ENCODE peak calls at places on chromosome 22, in four cellular contexts. F is heart right ventricle, U is endodermal cell, D is Caco-2. C is an unnamed sample. For H3K4me1, the result is how much of the 10 kb centered on the place peaks cover.

GRCh38 chr22:20983081-20983745 is 1.1 kb downstream of the LZTR1 start:
- DNase-seq in F (no peak), U (no peak), D (no peak), C (no peak)

GRCh38 chr22:22235564-22235963 is 9.0 kb upstream of the VPREB1 start:
- DNase-seq in F (no peak), U (peak), D (no peak), C (no peak)

GRCh38 chr22:40620464-40621046 is 16.0 kb downstream of the MRTFA start:
- DNase-seq in F (no peak), U (peak), D (no peak), C (no peak)

GRCh38 chr22:27676545-27677188 is 124.9 kb downstream of the MN1 start:
- DNase-seq in F (no peak), U (no peak), D (no peak), C (no peak)

GRCh38 chr22:41906822-41907221 is 8.1 kb downstream of the SHISA8 start:
- DNase-seq in F (no peak), U (peak), D (no peak), C (peak)

GRCh38 chr22:30636226-30637077 is 871 bp downstream of the SLC35E4 start:
- DNase-seq in F (peak), U (peak), D (no peak), C (no peak)

GRCh38 chr22:24146791-24147353 is 34.4 kb upstream of the SUSD2 start:
- DNase-seq in F (no peak), U (peak), D (no peak), C (peak)

GRCh38 chr22:39021552-39022250 is 774 bp downstream of the APOBEC3D start:
- DNase-seq in F (no peak), U (no peak), D (no peak), C (no peak)

GRCh38 chr22:49052023-49052538 is 775.6 kb downstream of the BRD1 start:
- DNase-seq in F (peak), U (peak), D (no peak), C (no peak)

GRCh38 chr22:36425977-36426523 is 38.3 kb upstream of the MYH9 start:
- DNase-seq in F (peak), U (no peak), D (peak), C (peak)

GRCh38 chr22:40560551-40560950 is 76.0 kb downstream of the MRTFA start:
- DNase-seq in F (no peak), U (no peak), D (no peak), C (no peak)

GRCh38 chr22:33923660-33924246 is 3.5 kb upstream of the LARGE1 start:
- DNase-seq in F (no peak), U (peak), D (peak), C (no peak)

GRCh38 chr22:41417622-41418390 is 28.8 kb downstream of the TOB2 start:
- DNase-seq in F (peak), U (no peak), D (no peak), C (peak)

GRCh38 chr22:22318723-22319465 is 74.3 kb downstream of the VPREB1 start:
- DNase-seq in F (no peak), U (no peak), D (no peak), C (no peak)

GRCh38 chr22:17949926-17950473 is 74.4 kb downstream of the MICAL3 start:
- DNase-seq in F (no peak), U (no peak), D (no peak), C (no peak)

GRCh38 chr22:48640890-48641771 is 1186.5 kb downstream of the BRD1 start:
- DNase-seq in F (peak), U (no peak), D (no peak), C (no peak)

GRCh38 chr22:47476226-47476625 is 713.8 kb downstream of the TBC1D22A start:
- DNase-seq in F (no peak), U (no peak), D (no peak), C (no peak)

DNA sequence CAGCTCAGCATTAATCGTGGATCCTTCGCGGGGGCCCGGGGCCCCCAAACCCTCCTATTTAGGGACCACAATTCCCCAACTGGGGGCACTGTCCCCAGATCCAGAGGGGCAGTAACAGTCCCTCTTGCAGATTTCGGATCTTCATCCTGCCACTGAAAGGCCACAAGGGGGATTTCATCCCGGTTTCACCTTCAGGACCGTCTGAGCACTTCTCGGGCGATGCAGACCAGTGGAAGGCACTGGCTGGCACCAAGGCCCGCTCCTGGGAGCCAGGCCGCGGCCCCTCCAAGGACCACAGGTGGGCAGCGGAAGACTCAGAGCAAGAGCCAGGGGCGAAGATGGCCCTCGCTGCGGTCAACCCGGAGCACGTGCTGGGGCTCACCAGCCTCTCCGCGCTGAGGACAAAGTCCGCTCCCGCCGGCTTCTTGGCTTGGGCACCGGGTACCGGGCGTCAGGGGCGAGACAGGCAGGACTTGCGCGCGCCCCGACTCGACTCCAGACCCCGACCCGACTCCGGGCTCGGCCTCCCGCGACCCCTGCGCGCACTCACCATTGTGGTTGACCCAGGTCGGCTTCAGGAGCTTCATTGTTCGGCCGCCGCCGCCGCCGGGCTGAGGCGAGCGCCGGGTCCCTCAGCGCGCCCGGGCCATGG is 517 bp downstream of the HIRA start:
- DNase-seq in F (peak), U (peak), D (peak), C (peak)
- TF ChIP-seq CTCF in F (no peak), U (peak), D (no peak), C (no peak)

GRCh38 chr22:45775569-45776312 is 104.1 kb downstream of the ATXN10 start:
- DNase-seq in F (no peak), U (no peak), D (no peak), C (no peak)

GRCh38 chr22:45775062-45775461 is 103.4 kb downstream of the ATXN10 start:
- DNase-seq in F (no peak), U (no peak), D (no peak), C (no peak)

GRCh38 chr22:45777852-45778172 is 106.2 kb downstream of the ATXN10 start:
- DNase-seq in F (no peak), U (no peak), D (no peak), C (no peak)

GRCh38 chr22:45777046-45777851 is 105.6 kb downstream of the ATXN10 start:
- DNase-seq in F (no peak), U (no peak), D (no peak), C (no peak)

GRCh38 chr22:45776313-45776585 is 104.6 kb downstream of the ATXN10 start:
- DNase-seq in F (no peak), U (no peak), D (no peak), C (no peak)
- H3K4me1 ChIP-seq in F (under half), U (under half), D (under half), C (under half)

GRCh38 chr22:37753746-37754145 is 54.0 kb upstream of the GCAT start:
- DNase-seq in F (no peak), U (no peak), D (no peak), C (no peak)

GRCh38 chr22:37751449-37752188 is 54.8 kb downstream of the TRIOBP start:
- DNase-seq in F (no peak), U (peak), D (no peak), C (no peak)

GRCh38 chr22:37750596-37751162 is 53.8 kb downstream of the TRIOBP start:
- DNase-seq in F (no peak), U (no peak), D (no peak), C (no peak)

GRCh38 chr22:37749831-37750595 is 53.2 kb downstream of the TRIOBP start:
- DNase-seq in F (no peak), U (no peak), D (no peak), C (no peak)

GRCh38 chr22:37752189-37753061 is 55.3 kb upstream of the GCAT start:
- DNase-seq in F (peak), U (peak), D (peak), C (peak)
- TF ChIP-seq CTCF in F (no peak), U (no peak), D (no peak), C (peak)

GRCh38 chr22:29630180-29630498 is 26.7 kb downstream of the NF2 start:
- DNase-seq in F (no peak), U (no peak), D (no peak), C (no peak)
- H3K4me1 ChIP-seq in F (under half), U (under half), D (under half), C (under half)

DNA sequence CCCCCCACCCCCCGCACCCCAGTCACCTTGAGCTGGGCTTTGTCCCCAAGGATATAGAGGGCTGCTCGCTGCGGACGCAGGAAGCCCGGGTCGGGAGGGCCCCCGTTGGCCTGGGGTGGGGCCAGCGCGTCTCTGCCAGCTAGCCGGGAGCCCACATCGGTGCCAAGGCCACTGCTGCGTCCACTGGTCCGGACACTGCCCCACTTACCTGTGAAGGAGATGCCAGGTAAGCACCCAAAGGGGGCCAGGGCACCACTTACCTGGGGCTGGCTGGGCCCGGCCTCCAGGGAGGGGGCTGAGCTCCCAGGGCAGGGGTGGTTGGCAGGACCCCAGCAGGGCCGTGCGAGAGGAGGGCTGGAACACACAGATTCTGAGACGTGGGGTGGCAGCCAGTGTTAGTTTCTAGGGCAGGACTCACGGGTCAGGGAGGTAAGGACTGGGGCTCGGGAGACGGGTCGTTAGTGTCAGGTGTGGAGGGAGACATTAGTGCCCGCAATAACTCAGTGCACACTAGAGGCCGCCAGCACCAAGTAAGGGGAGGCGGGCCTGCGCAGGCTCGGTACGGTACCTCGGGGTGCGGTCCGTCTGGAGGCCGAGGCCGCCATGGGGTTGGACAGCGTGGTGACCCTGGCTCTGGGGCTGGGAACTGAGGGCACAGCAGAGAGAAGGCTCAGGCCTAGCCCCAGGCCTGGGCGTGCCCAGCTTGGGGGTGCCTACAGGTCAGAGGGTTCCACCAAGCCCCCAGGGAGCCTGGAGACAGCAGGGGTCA is 18.2 kb downstream of the SBF1 start:
- DNase-seq in F (no peak), U (peak), D (no peak), C (no peak)
- TF ChIP-seq CTCF in F (no peak), U (peak), D (peak), C (no peak)

GRCh38 chr22:19843107-19843856 is 11.4 kb downstream of the GNB1L start:
- DNase-seq in F (no peak), U (no peak), D (no peak), C (no peak)

GRCh38 chr22:19843857-19844422 is 10.7 kb downstream of the GNB1L start:
- DNase-seq in F (no peak), U (no peak), D (no peak), C (peak)

GRCh38 chr22:19846620-19847344 is 7.9 kb downstream of the GNB1L start:
- DNase-seq in F (no peak), U (no peak), D (no peak), C (no peak)

GRCh38 chr22:19845369-19845722 is 9.3 kb downstream of the GNB1L start:
- DNase-seq in F (no peak), U (peak), D (no peak), C (no peak)

DNA sequence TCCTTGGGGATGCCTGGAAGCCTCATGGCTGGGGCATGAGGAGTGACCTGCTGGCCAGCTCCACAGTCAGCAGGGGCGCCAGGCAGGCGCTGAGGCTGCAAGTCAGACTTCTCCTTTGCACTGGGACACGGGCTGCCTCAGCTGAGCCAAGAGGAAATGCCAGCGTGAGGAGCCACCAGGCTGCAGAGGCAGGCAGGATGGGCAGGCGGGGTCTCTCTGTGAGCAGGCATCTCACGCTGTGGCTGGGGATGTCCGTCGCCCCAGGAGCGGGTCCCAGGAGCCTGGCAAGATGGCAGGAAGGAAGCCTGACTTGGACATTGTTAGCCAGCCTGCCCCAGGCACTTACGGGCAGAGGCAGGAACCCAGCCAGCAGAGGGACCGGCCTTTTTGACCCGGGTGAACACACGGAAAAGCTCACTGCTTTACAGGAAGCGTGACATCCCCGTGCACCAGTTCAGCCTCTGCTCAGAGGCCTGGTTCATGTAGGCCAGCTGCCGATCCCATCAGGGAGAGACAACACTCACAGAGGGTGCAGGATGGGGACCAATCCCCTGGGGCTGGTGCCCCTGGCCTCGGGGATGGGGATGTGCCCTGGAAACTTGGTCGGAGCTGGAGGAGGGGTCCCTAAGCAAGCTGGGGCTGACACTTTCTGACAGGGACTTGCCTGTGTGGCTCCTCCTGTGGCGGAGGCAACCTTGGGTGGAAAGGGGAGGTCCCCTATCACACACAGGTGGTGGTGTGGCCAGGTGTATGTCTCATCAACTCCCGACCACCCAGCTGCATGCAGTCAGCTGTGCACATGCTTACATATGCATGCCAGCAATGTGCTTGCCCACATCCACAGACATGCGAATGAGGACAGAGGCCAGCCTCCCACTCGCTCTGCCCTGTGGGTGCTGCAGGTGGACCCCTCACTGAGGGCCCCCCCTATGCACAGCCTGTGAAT is 10.0 kb downstream of the GNB1L start:
- DNase-seq in F (peak), U (peak), D (no peak), C (peak)
- H3K4me1 ChIP-seq in F (under half), U (under half), D (under half), C (under half)

GRCh38 chr22:32206774-32207758 is 2.2 kb upstream of the RFPL2 start:
- DNase-seq in F (no peak), U (peak), D (no peak), C (peak)
- TF ChIP-seq CTCF in F (peak), U (peak), D (peak), C (peak)

GRCh38 chr22:44213489-44214043 is 32.8 kb downstream of the PARVG start:
- DNase-seq in F (no peak), U (peak), D (no peak), C (no peak)

GRCh38 chr22:44217346-44217745 is 36.6 kb downstream of the PARVG start:
- DNase-seq in F (no peak), U (peak), D (no peak), C (no peak)

GRCh38 chr22:44214764-44215163 is 34.0 kb downstream of the PARVG start:
- DNase-seq in F (no peak), U (peak), D (no peak), C (no peak)

GRCh38 chr22:44214187-44214586 is 33.5 kb downstream of the PARVG start:
- DNase-seq in F (no peak), U (peak), D (no peak), C (no peak)

DNA sequence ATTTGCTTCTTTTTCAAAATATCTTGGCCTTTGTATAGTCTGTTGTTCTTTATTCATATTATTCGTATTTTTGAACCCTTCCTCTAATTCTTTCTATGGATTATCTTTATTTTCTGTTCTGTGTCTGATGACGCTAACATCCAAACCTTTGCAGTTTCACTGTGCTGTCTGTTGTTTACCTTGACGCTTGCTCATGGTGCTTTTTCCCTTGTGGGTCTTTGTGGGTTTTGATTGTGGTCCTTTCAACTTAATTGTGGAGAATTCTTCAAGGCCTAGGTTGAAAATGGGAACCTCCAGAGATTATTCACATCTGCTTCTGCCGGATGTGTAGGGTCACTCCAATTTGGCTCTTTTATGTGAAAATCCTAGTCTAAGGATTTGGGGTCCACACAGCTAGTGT is 34.6 kb downstream of the PARVG start:
- DNase-seq in F (no peak), U (peak), D (no peak), C (no peak)
- H3K4me1 ChIP-seq in F (under half), U (under half), D (under half), C (under half)

GRCh38 chr22:43537019-43537585 is 125.3 kb downstream of the MPPED1 start:
- DNase-seq in F (no peak), U (no peak), D (no peak), C (no peak)
- TF ChIP-seq CTCF in F (no peak), U (no peak), D (peak), C (no peak)